ENCODE peak calls at places on chromosomes 6 and 20, in seven cellular contexts. E, G, J, U, X, Q and N are unnamed samples. For H3K4me1, the result is how much of the 10 kb centered on the place peaks cover.

GRCh38 chr6:125824946-125825786 is 34.4 kb downstream of the NCOA7 start:
- DNase-seq in Q (no peak), E (no peak), U (no peak), X (no peak), J (no peak), G (no peak), N (no peak)

GRCh38 chr20:48750941-48751620 is 76.7 kb downstream of the PREX1 start:
- DNase-seq in Q (no peak), E (peak), J (no peak), X (no peak), U (no peak), G (no peak), N (peak)

GRCh38 chr6:143536461-143536865 is 24.9 kb upstream of the FUCA2 start:
- DNase-seq in X (no peak), Q (no peak), G (peak), J (peak), U (peak), E (peak), N (peak)

GRCh38 chr20:32017711-32018251 is 7.5 kb downstream of the CCM2L start:
- DNase-seq in U (peak), X (no peak), Q (no peak), J (peak), G (no peak), E (peak), N (peak)

GRCh38 chr6:155791186-155791585 is 335.5 kb upstream of the NOX3 start:
- DNase-seq in E (no peak), Q (no peak), J (no peak), U (peak), X (no peak), G (no peak), N (no peak)

GRCh38 chr6:107690864-107691661 is 133.1 kb downstream of the SCML4 start:
- DNase-seq in E (no peak), G (peak), J (no peak), Q (peak), U (no peak), X (no peak), N (no peak)

GRCh38 chr6:159254186-159254585 is 85.0 kb downstream of the FNDC1 start:
- DNase-seq in E (no peak), U (no peak), Q (no peak), J (no peak), X (no peak), G (no peak), N (no peak)

GRCh38 chr6:87899499-87900147 is 148.0 kb upstream of the SPACA1 start:
- DNase-seq in Q (no peak), G (no peak), X (no peak), J (no peak), E (no peak), U (no peak), N (no peak)

GRCh38 chr6:137637161-137637560 is 143.0 kb upstream of the OLIG3 start:
- DNase-seq in G (peak), E (no peak), X (peak), U (peak), Q (peak), J (no peak), N (no peak)

GRCh38 chr6:17493286-17493685 is 99.9 kb downstream of the CAP2 start:
- DNase-seq in J (no peak), X (no peak), E (no peak), G (peak), Q (no peak), U (peak), N (no peak)

GRCh38 chr20:57647006-57647932 is 27.0 kb upstream of the ZBP1 start:
- DNase-seq in E (no peak), G (no peak), U (no peak), X (no peak), J (no peak), Q (no peak), N (no peak)

GRCh38 chr20:13101276-13101675 is 92.5 kb downstream of the SPTLC3 start:
- DNase-seq in J (no peak), E (no peak), Q (no peak), G (no peak), X (no peak), U (no peak), N (no peak)

GRCh38 chr20:2429061-2429460 is 41.5 kb downstream of the SNRPB start:
- DNase-seq in U (no peak), X (no peak), J (no peak), Q (no peak), G (no peak), E (no peak), N (no peak)

GRCh38 chr20:4130404-4131189 is 115.2 kb upstream of the RNF24 start:
- DNase-seq in U (peak), Q (no peak), E (no peak), J (no peak), G (peak), X (no peak), N (no peak)

GRCh38 chr6:70110128-70111022 is 192.5 kb downstream of the COL9A1 start:
- DNase-seq in G (no peak), U (no peak), J (no peak), Q (no peak), X (no peak), E (no peak), N (no peak)

GRCh38 chr20:14334306-14334930 is 3.0 kb downstream of the FLRT3 start:
- DNase-seq in G (peak), J (no peak), U (peak), X (no peak), E (no peak), Q (peak), N (no peak)

GRCh38 chr20:59576216-59576953 is 28.0 kb upstream of the PHACTR3 start:
- DNase-seq in U (no peak), E (no peak), Q (no peak), X (no peak), J (no peak), G (no peak), N (no peak)

GRCh38 chr6:125041740-125042459 is 79.7 kb downstream of the RNF217 start:
- DNase-seq in U (peak), X (peak), E (no peak), J (no peak), Q (no peak), G (peak), N (no peak)

GRCh38 chr6:18302561-18303439 is 38.5 kb upstream of the DEK start:
- DNase-seq in U (peak), Q (no peak), G (peak), X (no peak), E (no peak), J (no peak), N (no peak)

GRCh38 chr20:57680131-57680716 is 29.6 kb downstream of the PMEPA1 start:
- DNase-seq in X (no peak), Q (no peak), U (no peak), G (no peak), E (no peak), J (no peak), N (no peak)

GRCh38 chr6:22880686-22881433 is 311.5 kb downstream of the HDGFL1 start:
- DNase-seq in G (peak), J (no peak), U (peak), X (peak), Q (no peak), E (no peak), N (no peak)

GRCh38 chr6:89375427-89375868 is 22.9 kb upstream of the UBE2J1 start:
- DNase-seq in Q (no peak), X (no peak), U (peak), G (no peak), J (peak), E (peak), N (peak)

GRCh38 chr6:108609276-108609769 is 48.6 kb downstream of the FOXO3 start:
- DNase-seq in U (peak), J (no peak), G (peak), E (no peak), X (peak), Q (no peak), N (no peak)

GRCh38 chr20:22379472-22379871 is 204.9 kb downstream of the FOXA2 start:
- DNase-seq in J (no peak), U (peak), E (no peak), Q (no peak), X (peak), G (peak), N (no peak)

GRCh38 chr20:41173161-41173721 is 35.9 kb downstream of the PLCG1 start:
- DNase-seq in U (peak), E (peak), Q (peak), J (peak), G (peak), X (no peak), N (peak)

GRCh38 chr20:13322621-13323020 is 101.5 kb downstream of the ISM1 start:
- DNase-seq in G (no peak), Q (no peak), J (no peak), U (no peak), E (no peak), X (no peak), N (no peak)

GRCh38 chr6:135851442-135852271 is at the start of gene PDE7B:
- DNase-seq in J (peak), E (peak), U (peak), X (peak), G (peak), Q (peak), N (peak)

GRCh38 chr6:11210386-11211138 is 21.9 kb downstream of the NEDD9 start:
- DNase-seq in Q (no peak), J (no peak), G (no peak), U (no peak), X (no peak), E (no peak), N (no peak)

GRCh38 chr6:160065200-160065599 is 56.4 kb upstream of the SLC22A1 start:
- DNase-seq in Q (no peak), E (no peak), U (peak), G (no peak), X (no peak), J (no peak), N (no peak)

GRCh38 chr6:143507358-143508145 is 4.0 kb downstream of the FUCA2 start:
- DNase-seq in G (peak), U (no peak), X (no peak), E (no peak), Q (no peak), J (no peak), N (no peak)

GRCh38 chr6:159061805-159062563 is 17.2 kb upstream of the TAGAP start:
- DNase-seq in G (no peak), Q (no peak), U (no peak), X (no peak), E (no peak), J (no peak), N (no peak)

GRCh38 chr20:42530855-42531674 is 658.6 kb downstream of the PTPRT start:
- DNase-seq in Q (no peak), U (peak), G (no peak), J (no peak), X (no peak), E (no peak), N (no peak)

GRCh38 chr20:46361386-46361785 is 45.0 kb downstream of the ELMO2 start:
- DNase-seq in X (no peak), U (no peak), Q (no peak), G (no peak), E (no peak), J (no peak), N (peak)

GRCh38 chr6:27795697-27796494 is 116.3 kb downstream of the OR2B2 start:
- DNase-seq in U (peak), G (peak), E (no peak), X (peak), J (peak), Q (no peak), N (no peak)

GRCh38 chr20:5973172-5973571 is 22.7 kb downstream of the MCM8 start:
- DNase-seq in X (no peak), J (no peak), E (no peak), G (peak), U (peak), Q (no peak), N (no peak)

GRCh38 chr6:41505084-41506049 is 40.8 kb upstream of the FOXP4 start:
- DNase-seq in J (peak), X (no peak), U (peak), Q (peak), G (peak), E (peak), N (no peak)

GRCh38 chr6:11101417-11101816 is 7.8 kb downstream of the SMIM13 start:
- DNase-seq in Q (no peak), X (no peak), E (no peak), U (no peak), G (no peak), J (no peak), N (no peak)

GRCh38 chr6:165515963-165516624 is 146.9 kb downstream of the PDE10A start:
- DNase-seq in G (peak), E (no peak), J (no peak), Q (no peak), X (no peak), U (peak), N (no peak)

GRCh38 chr6:156718647-156719394 is 58.4 kb upstream of the ARID1B start:
- DNase-seq in E (peak), U (no peak), Q (peak), G (no peak), J (peak), X (peak), N (no peak)

GRCh38 chr6:131789219-131789618 is 18.6 kb upstream of the ENPP1 start:
- DNase-seq in X (no peak), E (no peak), G (no peak), U (peak), J (no peak), Q (no peak), N (no peak)
- H3K4me1 ChIP-seq in X (under half), E (under half), G (under half), U (under half), J (under half), Q (under half), N (under half)

GRCh38 chr6:21019614-21020013 is 485.4 kb downstream of the CDKAL1 start:
- DNase-seq in E (no peak), J (no peak), U (peak), G (peak), Q (no peak), X (no peak), N (no peak)
- TF ChIP-seq CTCF in E (no peak), J (no peak), U (peak), G (peak), Q (no peak), X (peak), N (no peak)

DNA sequence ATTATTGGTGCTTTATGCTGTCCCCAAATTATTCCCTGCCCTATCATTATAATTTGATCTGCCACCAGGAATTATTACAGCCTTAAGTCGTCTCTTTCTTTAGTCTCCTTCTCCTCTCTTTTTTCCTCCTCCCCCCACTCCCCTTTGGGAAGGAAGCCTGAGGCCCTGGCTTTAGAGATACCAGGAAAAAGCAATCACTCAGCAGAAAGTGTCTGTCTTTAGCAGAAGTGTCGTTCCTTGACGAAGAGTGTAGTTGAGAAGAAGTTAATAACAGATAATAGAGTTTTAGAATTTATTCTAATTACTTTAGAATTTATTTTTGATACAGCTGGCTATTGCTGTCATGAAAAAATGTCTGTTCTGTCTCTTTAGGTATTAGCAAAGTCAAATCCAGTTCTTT is 16.5 kb downstream of the LIN28B start:
- DNase-seq in Q (no peak), X (no peak), U (no peak), J (no peak), G (no peak), E (no peak), N (no peak)
- H3K4me1 ChIP-seq in Q (under half), X (under half), U (under half), J (under half), G (under half), E (under half), N (under half)

GRCh38 chr6:162119349-162119748 is 608.2 kb downstream of the PRKN start:
- DNase-seq in U (no peak), Q (no peak), X (no peak), J (peak), E (no peak), G (peak), N (no peak)

GRCh38 chr6:162118706-162119105 is 608.9 kb downstream of the PRKN start:
- DNase-seq in U (no peak), Q (no peak), X (no peak), E (no peak), G (no peak), J (no peak), N (no peak)

GRCh38 chr6:162125659-162126058 is 601.9 kb downstream of the PRKN start:
- DNase-seq in U (no peak), J (no peak), Q (no peak), E (no peak), G (no peak), X (no peak), N (no peak)

GRCh38 chr6:162124710-162125435 is 602.7 kb downstream of the PRKN start:
- DNase-seq in Q (no peak), X (no peak), J (no peak), U (no peak), G (no peak), E (no peak), N (no peak)

GRCh38 chr6:162123797-162124196 is 603.8 kb downstream of the PRKN start:
- DNase-seq in X (no peak), G (peak), U (no peak), Q (no peak), E (no peak), J (no peak), N (no peak)
- TF ChIP-seq CTCF in X (peak), G (peak), U (peak), Q (no peak), E (no peak), J (no peak), N (no peak)

GRCh38 chr6:72712921-72713320 is 91.1 kb downstream of the KCNQ5 start:
- DNase-seq in J (no peak), U (peak), Q (no peak), E (no peak), G (no peak), X (no peak), N (no peak)
- H3K4me1 ChIP-seq in J (under half), U (under half), Q (under half), E (under half), G (under half), X (under half), N (under half)

GRCh38 chr20:62121776-62122658 is at the start of gene LSM14B:
- DNase-seq in X (peak), J (peak), U (peak), Q (peak), E (peak), G (peak), N (peak)

GRCh38 chr20:62126141-62126540 is 3.9 kb downstream of the LSM14B start:
- DNase-seq in E (no peak), G (no peak), U (no peak), Q (no peak), J (no peak), X (no peak), N (no peak)

GRCh38 chr20:62122659-62123449 is 579 bp downstream of the LSM14B start:
- DNase-seq in E (peak), U (peak), X (no peak), J (peak), Q (peak), G (peak), N (peak)

GRCh38 chr20:62120990-62121775 is 1.1 kb upstream of the LSM14B start:
- DNase-seq in U (peak), G (peak), E (peak), J (peak), X (peak), Q (no peak), N (no peak)

DNA sequence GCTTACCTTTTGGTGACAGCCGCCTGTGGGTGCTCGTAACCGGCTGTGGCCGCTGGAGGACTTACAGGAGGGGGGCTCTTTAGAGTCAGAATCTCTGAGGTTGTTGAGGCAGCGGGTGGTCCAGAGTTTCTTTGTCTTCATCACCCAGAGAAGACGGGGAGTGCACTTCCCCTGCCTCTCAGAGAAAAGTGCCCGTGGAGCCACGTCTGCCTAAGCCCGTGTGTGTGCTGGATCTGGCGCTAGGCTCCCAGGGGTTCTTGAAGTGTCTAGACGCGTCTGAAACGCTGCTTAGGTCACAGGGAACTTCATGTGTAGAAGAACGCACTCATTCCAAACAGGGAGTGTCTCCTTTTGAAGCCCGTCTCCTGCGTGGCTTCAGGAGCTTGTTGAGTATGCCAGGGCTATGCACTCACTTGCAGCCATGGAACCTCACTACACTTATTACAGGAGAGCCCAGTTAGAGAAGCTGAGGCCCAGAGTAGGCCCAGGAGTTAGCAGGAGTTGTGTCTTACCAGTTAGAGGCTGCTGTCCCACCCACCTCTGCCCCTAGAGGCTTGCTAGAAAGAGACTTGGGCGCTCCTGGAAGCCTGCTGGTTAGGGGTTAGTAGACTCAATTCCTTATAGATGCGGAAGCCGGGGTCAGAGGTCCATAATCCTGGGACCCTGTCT is 1.3 kb downstream of the LSM14B start:
- DNase-seq in E (no peak), Q (no peak), G (peak), U (no peak), J (no peak), X (no peak), N (no peak)
- TF ChIP-seq CTCF in E (no peak), Q (no peak), G (peak), U (peak), J (no peak), X (peak), N (no peak)

DNA sequence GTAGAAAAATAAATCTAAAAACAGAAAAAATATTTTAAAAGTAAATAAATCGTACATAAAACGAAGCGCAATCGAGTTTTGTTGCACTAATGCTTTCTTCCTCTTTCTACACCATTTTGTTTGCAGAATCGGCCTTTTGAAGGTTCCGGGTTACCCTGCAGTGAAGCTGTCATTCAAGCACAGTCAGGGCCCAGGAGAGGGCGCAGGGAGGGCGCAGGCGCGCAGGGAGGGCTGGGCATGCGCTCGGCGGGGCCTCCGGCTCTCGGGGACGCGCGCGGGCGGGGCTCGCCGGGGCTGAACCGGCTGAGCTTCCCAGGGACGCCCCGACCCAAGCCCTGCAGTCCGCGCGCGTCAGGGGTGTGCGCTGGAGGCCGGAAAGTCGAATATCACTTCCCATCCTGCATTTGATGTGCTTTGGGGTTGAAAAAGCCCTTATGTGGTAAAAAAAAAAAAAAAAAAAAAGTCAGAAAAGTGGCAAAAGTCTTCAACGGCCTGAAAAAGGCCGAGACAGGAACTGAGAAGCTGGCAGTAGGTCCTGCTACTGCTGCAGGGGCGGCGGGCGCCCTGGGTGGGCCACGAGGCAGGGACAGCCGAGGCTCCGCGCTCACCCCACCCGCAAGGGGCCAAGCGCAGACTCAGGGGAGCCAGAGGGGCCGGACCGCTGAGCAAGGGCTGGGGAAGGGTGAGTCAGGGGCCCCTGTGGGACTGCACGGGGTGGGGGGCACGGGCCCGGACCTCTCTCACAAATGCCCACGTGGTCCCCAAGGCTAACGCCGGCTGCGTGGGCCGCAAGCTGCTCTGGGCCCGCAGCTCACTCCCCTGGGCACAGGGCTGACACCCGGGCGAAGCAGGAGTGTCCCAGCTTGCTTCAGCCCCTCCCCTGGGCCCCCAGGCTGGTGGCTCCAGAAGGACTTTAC is 40.5 kb downstream of the THBS2 start:
- DNase-seq in J (peak), E (peak), X (peak), U (peak), Q (peak), G (peak), N (peak)
- H3K4me1 ChIP-seq in J (under half), E (under half), X (under half), U (under half), Q (under half), G (under half), N (under half)